ENCODE peak calls at places on chromosome 14, in four cellular contexts. Z is stimulated activated CD4-positive, alpha-beta T cell treated with anti-CD3 and anti-CD28 coated beads, Interleukin-15, amount 100 ng/mL, for 1 hour; L is HTR-8/SVneo; E is A549. I is an unnamed sample.

GRCh38 chr14:89486961-89487360 is 69.9 kb upstream of the FOXN3 start:
- DNase-seq in Z (no peak), L (no peak), E (no peak), I (no peak)

GRCh38 chr14:91232052-91232451 is 12.5 kb downstream of the GPR68 start:
- DNase-seq in Z (no peak), L (no peak), E (no peak), I (no peak)

GRCh38 chr14:102594514-102595175 is 2.2 kb downstream of the RCOR1 start:
- DNase-seq in Z (peak), L (peak), E (peak), I (peak)

GRCh38 chr14:50039734-50040400 is 76.5 kb downstream of the VCPKMT start:
- DNase-seq in Z (no peak), L (no peak), E (peak), I (peak)

GRCh38 chr14:96627386-96627785 is 125.2 kb downstream of the PAPOLA start:
- DNase-seq in Z (no peak), L (no peak), E (no peak), I (no peak)

GRCh38 chr14:56268653-56269052 is 150.4 kb downstream of the PELI2 start:
- DNase-seq in Z (no peak), L (no peak), E (no peak), I (no peak)

GRCh38 chr14:94481468-94482131 is 5.6 kb upstream of the SERPINA9 start:
- DNase-seq in Z (no peak), L (peak), E (no peak), I (no peak)

GRCh38 chr14:34356267-34356660 is 105.8 kb downstream of the SPTSSA start:
- DNase-seq in Z (no peak), L (no peak), E (no peak), I (no peak)

GRCh38 chr14:51028851-51029754 is 65.8 kb downstream of the TRIM9 start:
- DNase-seq in Z (no peak), L (no peak), E (no peak), I (no peak)